ENCODE peak calls at places on chromosomes 5 and 9, in nine cellular contexts. F is NCI-H1105 treated with DMSO at 0.1 percent for 48 hours, Q is cardiac muscle cell, X is fibroblast of mammary gland, A is uterus, D is OCI-M1, O is AG20443, I is GM04504, V is NCI-H748 treated with DMSO at 0.1 percent for 48 hours. S is an unnamed sample.
A peak's percentile ranks its signal among the peaks of the same experiment; 100 is the strongest.

GRCh38 chr9:113609562-113610318 is 146.2 kb downstream of the RGS3 start:
- DNase-seq in F (no peak), Q (peak; percentile 87), X (peak; percentile 32), A (peak; percentile 77), D (no peak), O (no peak), I (no peak), V (no peak), S (no peak)

GRCh38 chr9:103992938-103993595 is 101.0 kb upstream of the SMC2 start:
- DNase-seq in F (no peak), Q (no peak), X (no peak), A (no peak), D (peak; percentile 7), O (no peak), I (no peak), V (no peak), S (no peak)

GRCh38 chr5:163619951-163620350 is 114.5 kb downstream of the MAT2B start:
- DNase-seq in F (no peak), Q (no peak), X (no peak), A (no peak), D (no peak), O (no peak), I (no peak), V (peak; percentile 31), S (no peak)

GRCh38 chr5:98214240-98215051 is 559.0 kb upstream of the RGMB start:
- DNase-seq in F (no peak), Q (no peak), X (peak; percentile 79), A (no peak), D (no peak), O (peak; percentile 15), I (peak; percentile 17), V (no peak), S (peak; percentile 12)

GRCh38 chr9:126331964-126332748 is 5.5 kb downstream of the MVB12B start:
- DNase-seq in F (no peak), Q (peak; percentile 21), X (no peak), A (no peak), D (no peak), O (no peak), I (no peak), V (no peak), S (no peak)

GRCh38 chr5:159824188-159825153 is 91.8 kb upstream of the ADRA1B start:
- DNase-seq in F (no peak), Q (no peak), X (peak; percentile 46), A (no peak), D (no peak), O (no peak), I (no peak), V (no peak), S (no peak)

GRCh38 chr9:72648811-72649414 is 127.5 kb downstream of the TMC1 start:
- DNase-seq in F (no peak), Q (no peak), X (no peak), A (no peak), D (no peak), O (no peak), I (no peak), V (no peak), S (no peak)

GRCh38 chr9:89890326-89890980 is 285.6 kb downstream of the GADD45G start:
- DNase-seq in F (no peak), Q (no peak), X (no peak), A (no peak), D (no peak), O (no peak), I (no peak), V (no peak), S (no peak)

GRCh38 chr9:98162638-98163037 is 29.8 kb downstream of the CORO2A start:
- DNase-seq in F (no peak), Q (no peak), X (no peak), A (no peak), D (no peak), O (no peak), I (no peak), V (no peak), S (no peak)

GRCh38 chr9:70407081-70407503 is 7.4 kb downstream of the KLF9 start:
- DNase-seq in F (peak; percentile 7), Q (no peak), X (peak; percentile 98), A (no peak), D (no peak), O (peak; percentile 65), I (peak; percentile 93), V (no peak), S (peak; percentile 49)

GRCh38 chr5:164617290-164617689 is 1111.9 kb downstream of the MAT2B start:
- DNase-seq in F (no peak), Q (no peak), X (no peak), A (no peak), D (no peak), O (no peak), I (no peak), V (no peak), S (no peak)